ENCODE peak calls at places on chromosomes 7 and 10, in nine cellular contexts. T is PC-3, K is uterus, Z is keratinocyte, V is AG04450, F is Panc1, I is left ventricle myocardium inferior, Q is OCI-LY7, A is IMR-90. C is an unnamed sample.

GRCh38 chr10:71974489-71975011 is 10.4 kb downstream of the CHST3 start:
- DNase-seq in V (no peak), K (no peak), T (peak), F (peak), Q (no peak), A (peak), I (no peak), Z (peak), C (no peak)

GRCh38 chr10:6203331-6204062 is 765 bp downstream of the PFKFB3 start:
- DNase-seq in I (peak), T (peak), K (peak), V (no peak), Q (peak), A (peak), F (no peak), Z (no peak), C (no peak)

GRCh38 chr7:113015038-113015645 is 71.5 kb downstream of the GPR85 start:
- DNase-seq in K (no peak), V (no peak), F (no peak), Z (no peak), Q (peak), I (no peak), A (peak), T (peak), C (no peak)

GRCh38 chr10:131223422-131223821 is 88.1 kb downstream of the TCERG1L start:
- DNase-seq in Z (no peak), T (no peak), F (no peak), Q (no peak), V (no peak), A (no peak), K (no peak), I (no peak), C (no peak)

GRCh38 chr7:100493476-100494264 is 9.9 kb downstream of the NYAP1 start:
- DNase-seq in Z (no peak), V (no peak), F (no peak), A (no peak), T (no peak), I (peak), K (peak), Q (peak), C (no peak)

GRCh38 chr7:15288746-15289145 is 273.1 kb downstream of the AGMO start:
- DNase-seq in Q (no peak), Z (no peak), F (no peak), T (no peak), K (no peak), V (no peak), A (no peak), I (no peak), C (no peak)

GRCh38 chr10:132517951-132518521 is 19.6 kb upstream of the INPP5A start:
- DNase-seq in Z (no peak), T (no peak), F (no peak), K (peak), V (no peak), A (no peak), I (no peak), Q (no peak), C (peak)

GRCh38 chr7:94675356-94675755 is 19.4 kb upstream of the SGCE start:
- DNase-seq in Z (no peak), A (peak), F (no peak), I (no peak), V (no peak), T (peak), K (no peak), Q (no peak), C (no peak)

GRCh38 chr7:106070201-106070551 is 41.9 kb downstream of the SYPL1 start:
- DNase-seq in V (no peak), Z (peak), Q (no peak), F (no peak), I (no peak), K (no peak), A (no peak), T (peak), C (no peak)

GRCh38 chr10:78318305-78318704 is 284.6 kb downstream of the RPS24 start:
- DNase-seq in Q (no peak), V (no peak), T (no peak), Z (no peak), F (no peak), A (no peak), I (no peak), K (no peak), C (no peak)

GRCh38 chr7:12389089-12389700 is 14.5 kb downstream of the VWDE start:
- DNase-seq in I (no peak), V (peak), Z (no peak), A (peak), Q (peak), T (peak), F (peak), K (no peak), C (no peak)

GRCh38 chr7:42527004-42527403 is 290.0 kb upstream of the GLI3 start:
- DNase-seq in I (no peak), Z (no peak), F (no peak), V (no peak), T (no peak), A (no peak), K (no peak), Q (no peak), C (no peak)

GRCh38 chr7:4439444-4439843 is 242.7 kb upstream of the FOXK1 start:
- DNase-seq in F (no peak), A (no peak), I (no peak), K (no peak), Q (no peak), V (no peak), T (no peak), Z (no peak), C (no peak)

GRCh38 chr10:116287906-116288501 is 15.0 kb upstream of the GFRA1 start:
- DNase-seq in T (peak), K (peak), A (peak), Z (no peak), Q (peak), F (peak), I (no peak), V (peak), C (no peak)

GRCh38 chr7:665751-666453 is 60.6 kb upstream of the DNAAF5 start:
- DNase-seq in A (no peak), I (peak), T (no peak), F (no peak), K (peak), Z (no peak), Q (no peak), V (no peak), C (no peak)

GRCh38 chr10:14086596-14086995 is 244.1 kb downstream of the FRMD4A start:
- DNase-seq in T (no peak), A (peak), K (no peak), I (no peak), V (peak), F (no peak), Z (no peak), Q (no peak), C (no peak)

GRCh38 chr7:104123786-104124185 is 84.0 kb downstream of the ORC5 start:
- DNase-seq in A (peak), K (no peak), Q (no peak), Z (no peak), T (peak), F (no peak), V (no peak), I (no peak), C (no peak)

GRCh38 chr10:77746313-77746712 is 108.7 kb upstream of the KCNMA1 start:
- DNase-seq in Z (no peak), A (peak), K (no peak), T (peak), F (no peak), V (no peak), Q (no peak), I (no peak), C (no peak)

GRCh38 chr10:33808475-33808874 is 474.0 kb upstream of the NRP1 start:
- DNase-seq in F (no peak), I (no peak), K (no peak), A (peak), Z (no peak), Q (no peak), V (no peak), T (no peak), C (no peak)

GRCh38 chr10:110442746-110443145 is 55.0 kb upstream of the DUSP5 start:
- DNase-seq in T (no peak), K (no peak), I (no peak), V (no peak), F (no peak), Z (no peak), A (no peak), Q (no peak), C (peak)

GRCh38 chr7:18241543-18242231 is 214.0 kb upstream of the PRPS1L1 start:
- DNase-seq in K (no peak), V (no peak), Q (no peak), A (no peak), T (peak), I (no peak), Z (no peak), F (no peak), C (no peak)

GRCh38 chr7:151453326-151453791 is 13.4 kb upstream of the CRYGN start:
- DNase-seq in Q (no peak), F (no peak), K (peak), I (no peak), T (no peak), V (no peak), A (no peak), Z (no peak), C (peak)

GRCh38 chr7:81990395-81990794 is 220.5 kb upstream of the HGF start:
- DNase-seq in K (no peak), F (peak), Z (no peak), V (no peak), A (peak), I (no peak), T (no peak), Q (no peak), C (no peak)

GRCh38 chr10:110305767-110306451 is 1.2 kb upstream of the SMNDC1 start:
- DNase-seq in Z (peak), F (peak), T (peak), V (peak), K (no peak), A (peak), Q (peak), I (no peak), C (no peak)

GRCh38 chr10:62696798-62697197 is 107.7 kb upstream of the ADO start:
- DNase-seq in V (no peak), T (no peak), I (no peak), K (no peak), Q (no peak), Z (no peak), A (no peak), F (no peak), C (no peak)

GRCh38 chr10:92691042-92691590 is 1.4 kb downstream of the HHEX start:
- DNase-seq in F (no peak), K (no peak), T (no peak), V (no peak), Q (no peak), I (peak), Z (no peak), A (no peak), C (no peak)

GRCh38 chr10:119817991-119818888 is 54.4 kb downstream of the MCMBP start:
- DNase-seq in Q (no peak), T (no peak), A (peak), I (peak), Z (peak), V (peak), K (peak), F (no peak), C (peak)

GRCh38 chr7:135490783-135491182 is 19.1 kb downstream of the CNOT4 start:
- DNase-seq in K (no peak), A (peak), V (no peak), T (peak), Q (no peak), I (no peak), Z (no peak), F (no peak), C (no peak)

GRCh38 chr10:79184141-79184625 is 115.4 kb downstream of the ZMIZ1 start:
- DNase-seq in A (peak), F (no peak), V (no peak), I (no peak), Q (no peak), K (no peak), T (peak), Z (no peak), C (no peak)

GRCh38 chr10:83274088-83274487 is 865.2 kb upstream of the GHITM start:
- DNase-seq in V (no peak), K (no peak), I (no peak), A (no peak), Z (no peak), T (no peak), F (no peak), Q (no peak), C (no peak)

GRCh38 chr10:43265799-43266721 is 805 bp downstream of the RASGEF1A start:
- DNase-seq in I (no peak), Q (no peak), K (no peak), T (peak), V (no peak), Z (no peak), A (no peak), F (peak), C (peak)

GRCh38 chr10:35420827-35421552 is 84.7 kb downstream of the CCNY start:
- DNase-seq in Z (no peak), A (no peak), T (peak), F (no peak), V (no peak), Q (no peak), I (no peak), K (no peak), C (no peak)

GRCh38 chr7:27346531-27347260 is 104.1 kb downstream of the EVX1 start:
- DNase-seq in T (peak), K (peak), I (no peak), A (peak), V (peak), F (peak), Z (peak), Q (no peak), C (no peak)

GRCh38 chr10:127527891-127528290 is 21.2 kb upstream of the NPS start:
- DNase-seq in I (peak), F (no peak), Q (no peak), V (no peak), K (peak), T (no peak), Z (no peak), A (no peak), C (no peak)

GRCh38 chr7:26404189-26404996 is 112.7 kb downstream of the SNX10 start:
- DNase-seq in F (no peak), T (no peak), A (no peak), Z (no peak), K (no peak), V (no peak), I (no peak), Q (no peak), C (no peak)

GRCh38 chr7:25998499-25998898 is 153.5 kb upstream of the NFE2L3 start:
- DNase-seq in I (no peak), Z (no peak), Q (no peak), F (no peak), K (no peak), A (no peak), V (no peak), T (no peak), C (no peak)

GRCh38 chr10:118615888-118616287 is 20.4 kb upstream of the PRLHR start:
- DNase-seq in I (no peak), Z (peak), V (no peak), K (no peak), F (no peak), Q (no peak), T (peak), A (peak), C (no peak)
- TF ChIP-seq CTCF in I (no peak), Z (peak), V (no peak), K (no peak), F (peak), Q (peak), T (no peak), A (no peak), C (no peak)

DNA sequence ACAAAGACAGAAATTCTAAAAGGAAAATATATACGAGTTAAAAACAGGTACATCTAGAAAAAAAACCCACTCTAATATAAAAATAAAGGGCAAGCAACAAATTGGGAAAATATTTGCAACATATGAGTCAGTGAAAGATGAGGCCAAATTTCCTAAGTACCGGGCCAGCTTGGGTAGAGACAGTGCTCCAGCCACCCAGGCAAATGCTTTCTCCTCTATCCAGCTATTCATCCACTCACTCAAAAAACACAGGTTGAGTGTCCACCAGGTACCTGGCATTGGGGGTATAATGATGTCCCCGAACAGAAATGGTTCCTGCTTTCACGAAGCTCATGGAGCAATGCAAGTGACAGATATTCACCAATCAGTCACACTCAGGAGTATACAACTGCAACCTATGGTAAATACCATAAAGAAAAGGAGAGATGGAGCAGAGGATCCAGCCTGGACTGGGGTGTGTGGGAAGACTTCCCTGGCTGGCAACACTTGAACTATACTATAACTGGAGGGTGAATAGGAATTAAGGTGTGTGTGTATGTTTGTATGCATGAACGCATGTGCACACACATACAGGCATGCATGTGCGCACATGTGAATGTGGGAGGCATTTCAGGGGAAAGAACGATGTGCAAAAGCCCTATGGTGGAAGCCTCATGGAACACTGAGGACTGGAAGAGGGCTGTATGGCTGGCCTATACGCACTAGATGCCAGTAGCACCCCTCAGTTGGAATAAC is 2.3 kb downstream of the ARHGAP22 start:
- DNase-seq in Q (no peak), A (peak), K (no peak), V (no peak), F (no peak), T (no peak), Z (no peak), I (no peak), C (peak)
- H3K4me3 ChIP-seq in Q (no peak), A (peak), K (no peak), V (peak), F (no peak), T (peak), Z (no peak), I (peak), C (no peak)

GRCh38 chr10:100972115-100972903 is 3.0 kb downstream of the SEMA4G start:
- DNase-seq in Z (no peak), Q (no peak), A (no peak), F (no peak), K (no peak), T (no peak), V (no peak), I (no peak), C (peak)
- H3K27ac ChIP-seq in Z (no peak), Q (no peak), A (no peak), F (no peak), K (no peak), T (no peak), V (no peak), I (no peak), C (no peak)

DNA sequence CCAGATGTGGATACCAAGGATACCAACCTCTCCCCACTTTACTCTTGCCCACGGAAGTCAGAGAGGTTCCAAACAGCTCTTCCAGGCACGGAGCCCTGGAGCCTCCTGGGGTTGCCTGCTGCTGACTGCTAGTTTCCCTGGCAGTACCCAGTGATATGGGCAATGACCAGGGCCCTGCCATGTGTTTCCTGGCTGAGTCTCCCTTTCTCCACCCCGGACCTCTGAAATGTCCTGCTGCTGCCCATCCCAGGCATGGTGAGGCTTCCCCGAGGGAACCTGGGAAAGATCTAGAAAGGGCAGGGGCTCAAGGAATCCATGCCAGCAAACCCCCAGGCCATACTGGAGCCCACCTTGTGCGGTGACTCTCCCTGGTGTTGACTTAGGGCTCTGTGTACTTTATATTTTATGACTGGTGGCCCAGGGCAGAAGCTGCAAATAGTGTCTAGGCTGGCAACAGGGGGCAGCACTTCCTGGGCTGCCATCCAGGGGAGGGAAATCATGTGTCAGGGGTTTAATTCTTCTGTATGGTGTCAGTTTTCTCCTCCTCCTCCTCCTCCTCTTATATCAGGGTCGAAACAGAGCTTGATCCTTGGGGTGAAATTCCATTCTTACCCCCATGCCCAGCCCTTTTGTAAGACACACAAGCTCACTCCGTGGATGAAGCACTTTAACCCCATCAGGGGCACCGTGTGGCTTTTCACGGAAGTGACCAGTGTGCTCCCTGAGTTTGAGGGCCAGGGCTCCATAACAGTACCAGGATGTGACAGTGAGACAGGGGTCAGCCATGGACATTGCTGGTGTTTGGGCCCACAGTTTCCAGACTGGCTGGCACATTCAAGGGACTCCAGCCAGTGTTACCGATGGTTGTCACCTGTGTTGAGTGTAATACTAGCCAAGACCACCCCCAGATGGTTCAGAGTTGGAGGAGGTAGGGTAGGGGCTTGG is 62.4 kb upstream of the GDF10 start:
- DNase-seq in V (no peak), Q (no peak), A (no peak), K (no peak), Z (no peak), T (no peak), F (no peak), I (no peak), C (peak)
- TF ChIP-seq CTCF in V (no peak), Q (peak), A (no peak), K (no peak), Z (no peak), T (no peak), F (no peak), I (no peak), C (no peak)

GRCh38 chr10:97738616-97739015 is 1.7 kb downstream of the ZFYVE27 start:
- DNase-seq in I (no peak), V (no peak), Q (no peak), Z (no peak), F (no peak), A (no peak), K (no peak), T (no peak), C (peak)
- H3K4me3 ChIP-seq in I (peak), V (peak), Q (peak), Z (no peak), F (no peak), A (no peak), K (no peak), T (peak), C (peak)

DNA sequence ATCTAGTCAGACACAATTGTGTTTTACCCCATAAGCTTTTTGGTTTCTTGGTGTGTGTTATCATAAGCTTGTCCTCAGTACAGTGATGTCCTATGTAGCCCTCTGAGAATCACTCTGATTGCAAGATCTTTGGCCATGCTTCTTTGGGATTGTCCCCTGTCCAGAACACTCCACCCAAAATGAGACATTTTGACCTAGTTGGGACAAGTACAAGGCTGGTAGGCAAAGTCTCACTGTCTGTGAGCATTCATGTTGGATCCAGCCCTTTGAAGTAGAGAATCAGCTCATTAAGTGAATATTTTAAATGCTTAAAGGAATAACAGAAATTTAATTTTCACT is 28.9 kb upstream of the PCGF5 start:
- DNase-seq in I (no peak), F (no peak), K (no peak), Q (no peak), V (no peak), Z (no peak), T (no peak), A (no peak), C (no peak)
- H3K27ac ChIP-seq in I (no peak), F (no peak), K (no peak), Q (no peak), V (no peak), Z (no peak), T (no peak), A (no peak), C (peak)

DNA sequence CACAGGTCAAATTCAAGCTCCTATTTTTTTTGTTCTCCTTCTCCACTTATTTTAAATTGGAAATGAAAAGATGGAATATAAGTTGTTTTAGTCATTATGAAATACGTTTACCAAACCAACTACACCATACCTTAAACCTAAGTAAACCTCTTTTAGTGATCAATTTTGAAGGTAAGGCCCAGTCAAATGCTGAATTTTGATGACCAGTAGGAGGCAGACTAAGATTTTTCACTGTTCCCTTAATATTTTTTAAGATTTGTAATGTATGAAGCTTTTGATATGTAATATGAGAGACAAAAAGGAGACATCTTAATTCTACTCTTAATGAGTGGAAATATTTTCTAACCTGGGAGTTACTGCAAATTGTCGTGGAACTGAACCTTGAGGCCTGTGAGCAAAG is 311.6 kb downstream of the EXOC4 start:
- DNase-seq in Q (no peak), T (peak), K (no peak), F (no peak), Z (no peak), A (no peak), I (no peak), V (no peak), C (no peak)
- TF ChIP-seq CTCF in Q (peak), T (peak), K (no peak), F (peak), Z (no peak), A (no peak), I (no peak), V (no peak), C (no peak)